ENCODE peak calls at places on chromosomes 3 and 15, in four cellular contexts. C, A, G and E are unnamed samples.

GRCh38 chr3:86867990-86868389 is 123.0 kb downstream of the VGLL3 start:
- DNase-seq in C (no peak), A (no peak), G (no peak), E (no peak)

GRCh38 chr3:45682311-45682710 is 6.9 kb upstream of the SACM1L start:
- DNase-seq in C (no peak), A (no peak), G (no peak), E (no peak)

GRCh38 chr15:39976291-39977274 is 42.7 kb downstream of the EIF2AK4 start:
- DNase-seq in C (peak), A (no peak), G (peak), E (peak)

GRCh38 chr15:35293353-35294130 is 208.4 kb upstream of the NANOGP8 start:
- DNase-seq in C (no peak), A (no peak), G (peak), E (peak)

GRCh38 chr3:28651159-28651558 is 302.5 kb upstream of the AZI2 start:
- DNase-seq in C (no peak), A (no peak), G (no peak), E (no peak)

GRCh38 chr3:181683563-181683962 is 28.2 kb upstream of the SOX2 start:
- DNase-seq in C (no peak), A (no peak), G (no peak), E (no peak)

GRCh38 chr15:20345401-20345958 is 196.1 kb downstream of the GOLGA6L6 start:
- DNase-seq in C (no peak), A (no peak), G (no peak), E (no peak)

GRCh38 chr3:129173206-129173605 is 10.5 kb downstream of the CNBP start:
- DNase-seq in C (no peak), A (no peak), G (no peak), E (no peak)

GRCh38 chr3:15645740-15646490 is 44.4 kb downstream of the BTD start:
- DNase-seq in C (no peak), A (no peak), G (no peak), E (no peak)

GRCh38 chr3:8497582-8497981 is 4.0 kb upstream of the LMCD1 start:
- DNase-seq in C (no peak), A (no peak), G (no peak), E (no peak)

GRCh38 chr3:51709004-51709420 is 2.1 kb downstream of the GRM2 start:
- DNase-seq in C (no peak), A (no peak), G (no peak), E (no peak)

GRCh38 chr3:29759021-29759359 is 478.1 kb downstream of the RBMS3 start:
- DNase-seq in C (no peak), A (no peak), G (no peak), E (no peak)

GRCh38 chr3:86244897-86245296 is 746.1 kb downstream of the VGLL3 start:
- DNase-seq in C (no peak), A (no peak), G (no peak), E (no peak)

GRCh38 chr3:195082811-195083210 is 188.1 kb downstream of the XXYLT1 start:
- DNase-seq in C (no peak), A (no peak), G (no peak), E (no peak)

GRCh38 chr15:72599855-72600464 is 54.5 kb upstream of the GOLGA6B start:
- DNase-seq in C (no peak), A (no peak), G (peak), E (peak)

GRCh38 chr15:47374222-47374621 is 343.1 kb upstream of the SEMA6D start:
- DNase-seq in C (no peak), A (no peak), G (peak), E (peak)

GRCh38 chr3:150528359-150528797 is 17.9 kb downstream of the SERP1 start:
- DNase-seq in C (no peak), A (no peak), G (no peak), E (peak)

GRCh38 chr15:82184776-82185175 is 77.8 kb downstream of the EFL1 start:
- DNase-seq in C (no peak), A (no peak), G (peak), E (peak)

GRCh38 chr15:40928351-40928974 is 677 bp upstream of the DLL4 start:
- DNase-seq in C (peak), A (no peak), G (no peak), E (no peak)

GRCh38 chr3:102979682-102980378 is 545.0 kb downstream of the ZPLD1 start:
- DNase-seq in C (no peak), A (no peak), G (no peak), E (no peak)

GRCh38 chr3:43957553-43957952 is 266.8 kb downstream of the ABHD5 start:
- DNase-seq in C (no peak), A (no peak), G (no peak), E (no peak)

GRCh38 chr3:166456291-166456690 is 619.1 kb upstream of the BCHE start:
- DNase-seq in C (no peak), A (no peak), G (peak), E (no peak)

GRCh38 chr15:66503780-66504562 is 684 bp downstream of the RPL4 start:
- DNase-seq in C (no peak), A (no peak), G (no peak), E (no peak)

GRCh38 chr15:81023483-81024264 is 23.0 kb downstream of the TLNRD1 start:
- DNase-seq in C (no peak), A (no peak), G (peak), E (no peak)

GRCh38 chr3:51942603-51943450 is 664 bp downstream of the PARP3 start:
- DNase-seq in C (no peak), A (peak), G (peak), E (peak)

GRCh38 chr15:92503889-92504288 is 110.2 kb downstream of the ST8SIA2 start:
- DNase-seq in C (no peak), A (no peak), G (no peak), E (no peak)

GRCh38 chr3:111326144-111326995 is 215.6 kb upstream of the CD96 start:
- DNase-seq in C (no peak), A (no peak), G (no peak), E (no peak)

GRCh38 chr3:50602675-50603191 is 8.8 kb downstream of the CISH start:
- DNase-seq in C (no peak), A (no peak), G (no peak), E (no peak)

GRCh38 chr3:37125702-37126101 is 48.7 kb downstream of the LRRFIP2 start:
- DNase-seq in C (no peak), A (no peak), G (no peak), E (no peak)

GRCh38 chr3:4492240-4493007 is 724 bp upstream of the ITPR1 start:
- DNase-seq in C (no peak), A (peak), G (peak), E (peak)

GRCh38 chr15:67048281-67049279 is 16.8 kb upstream of the SMAD3 start:
- DNase-seq in C (no peak), A (no peak), G (no peak), E (no peak)

GRCh38 chr15:52278636-52279367 is 16.8 kb downstream of the MYO5C start:
- DNase-seq in C (no peak), A (no peak), G (no peak), E (no peak)

GRCh38 chr3:146593776-146594175 is 11.4 kb downstream of the PLSCR5 start:
- DNase-seq in C (no peak), A (no peak), G (no peak), E (no peak)

GRCh38 chr15:86256628-86257027 is 177.0 kb downstream of the AGBL1 start:
- DNase-seq in C (no peak), A (no peak), G (no peak), E (no peak)